ENCODE peak calls at places on chromosome 13, in four cellular contexts. E is body of pancreas, R is A549, B is transverse colon. S is an unnamed sample.

GRCh38 chr13:76646946-76647345 is 239.3 kb downstream of the KCTD12 start:
- DNase-seq in E (no peak), B (no peak), R (no peak), S (no peak)

GRCh38 chr13:93270769-93271753 is 44.5 kb downstream of the GPC6 start:
- DNase-seq in R (no peak), B (no peak), E (no peak), S (no peak)

GRCh38 chr13:35769812-35770211 is 293.3 kb upstream of the MAB21L1 start:
- DNase-seq in E (no peak), R (no peak), B (no peak), S (no peak)

GRCh38 chr13:30159446-30159839 is 147.9 kb downstream of the KATNAL1 start:
- DNase-seq in B (no peak), E (no peak), R (no peak), S (no peak)

GRCh38 chr13:44955421-44955820 is 33.9 kb downstream of the NUFIP1 start:
- DNase-seq in R (no peak), B (no peak), E (peak; percentile 78), S (no peak)

GRCh38 chr13:32164622-32165268 is 133.2 kb downstream of the FRY start:
- DNase-seq in B (no peak), E (peak; percentile 26), R (peak; percentile 50), S (no peak)

GRCh38 chr13:51758691-51759090 is 45.3 kb downstream of the DHRS12 start:
- DNase-seq in R (no peak), B (no peak), E (no peak), S (no peak)

GRCh38 chr13:99686157-99686572 is 184.9 kb downstream of the TM9SF2 start:
- DNase-seq in B (peak; percentile 66), E (peak; percentile 51), R (no peak), S (no peak)

GRCh38 chr13:19622189-19622588 is 11.3 kb upstream of the MPHOSPH8 start:
- DNase-seq in R (no peak), E (no peak), B (no peak), S (no peak)

GRCh38 chr13:58852076-58852475 is 1220.5 kb downstream of the PCDH17 start:
- DNase-seq in E (no peak), R (no peak), B (no peak), S (no peak)

GRCh38 chr13:81395368-81395767 is 1054.4 kb upstream of the SPRY2 start:
- DNase-seq in E (no peak), R (no peak), B (peak; percentile 66), S (peak; percentile 60)

GRCh38 chr13:39281539-39282150 is 243.4 kb downstream of the NHLRC3 start:
- DNase-seq in B (no peak), E (no peak), R (no peak), S (no peak)

GRCh38 chr13:60759499-60759898 is 362.5 kb downstream of the TDRD3 start:
- DNase-seq in E (peak; percentile 34), B (no peak), R (no peak), S (no peak)

GRCh38 chr13:48506092-48506701 is 26.7 kb downstream of the RCBTB2 start:
- DNase-seq in B (no peak), R (no peak), E (no peak), S (no peak)

GRCh38 chr13:33787051-33787591 is 30.8 kb upstream of the RFC3 start:
- DNase-seq in E (no peak), R (no peak), B (no peak), S (no peak)

GRCh38 chr13:99385161-99385560 is 78.0 kb upstream of the GPR183 start:
- DNase-seq in E (no peak), R (no peak), B (no peak), S (no peak)

GRCh38 chr13:61414686-61415664 is 674 bp downstream of the PCDH20 start:
- DNase-seq in R (no peak), B (peak; percentile 71), E (peak; percentile 22), S (peak; percentile 58)

GRCh38 chr13:29937836-29938235 is 87.4 kb upstream of the UBL3 start:
- DNase-seq in B (no peak), E (no peak), R (no peak), S (peak; percentile 32)

GRCh38 chr13:48161530-48162179 is 66.8 kb upstream of the MED4 start:
- DNase-seq in B (peak; percentile 26), E (no peak), R (no peak), S (peak; percentile 63)

GRCh38 chr13:71021810-71022422 is 845.1 kb downstream of the DACH1 start:
- DNase-seq in R (no peak), B (no peak), E (no peak), S (no peak)

GRCh38 chr13:100673831-100674362 is 698 bp downstream of the TMTC4 start:
- DNase-seq in R (peak; percentile 63), B (peak; percentile 39), E (peak; percentile 49), S (peak; percentile 66)

GRCh38 chr13:27354379-27354778 is 70.0 kb upstream of the GTF3A start:
- DNase-seq in B (no peak), R (no peak), E (no peak), S (no peak)

GRCh38 chr13:50732712-50733111 is 110.8 kb downstream of the DLEU7 start:
- DNase-seq in R (no peak), E (no peak), B (no peak), S (no peak)

GRCh38 chr13:86684402-86684801 is 885.2 kb upstream of the SLITRK6 start:
- DNase-seq in B (no peak), E (no peak), R (no peak), S (no peak)

GRCh38 chr13:42524487-42525034 is 49.4 kb upstream of the TNFSF11 start:
- DNase-seq in E (no peak), B (no peak), R (no peak), S (peak; percentile 77)

GRCh38 chr13:59823495-59823894 is 340.2 kb downstream of the DIAPH3 start:
- DNase-seq in E (no peak), B (no peak), R (no peak), S (no peak)

GRCh38 chr13:51957377-51958216 is 53.7 kb downstream of the ATP7B start:
- DNase-seq in B (peak; percentile 35), E (no peak), R (no peak), S (no peak)

GRCh38 chr13:39881887-39882286 is 226.4 kb downstream of the COG6 start:
- DNase-seq in R (no peak), E (no peak), B (no peak), S (no peak)

GRCh38 chr13:112716461-112716820 is 26.6 kb downstream of the ATP11A start:
- DNase-seq in B (no peak), R (no peak), E (no peak), S (no peak)

GRCh38 chr13:112715715-112716460 is 26.1 kb downstream of the ATP11A start:
- DNase-seq in E (no peak), R (no peak), B (no peak), S (no peak)

GRCh38 chr13:112718318-112718717 is 28.5 kb downstream of the ATP11A start:
- DNase-seq in E (no peak), R (no peak), B (peak; percentile 2), S (peak; percentile 37)

GRCh38 chr13:112714772-112715569 is 25.1 kb downstream of the ATP11A start:
- DNase-seq in R (no peak), E (no peak), B (no peak), S (peak; percentile 29)

DNA sequence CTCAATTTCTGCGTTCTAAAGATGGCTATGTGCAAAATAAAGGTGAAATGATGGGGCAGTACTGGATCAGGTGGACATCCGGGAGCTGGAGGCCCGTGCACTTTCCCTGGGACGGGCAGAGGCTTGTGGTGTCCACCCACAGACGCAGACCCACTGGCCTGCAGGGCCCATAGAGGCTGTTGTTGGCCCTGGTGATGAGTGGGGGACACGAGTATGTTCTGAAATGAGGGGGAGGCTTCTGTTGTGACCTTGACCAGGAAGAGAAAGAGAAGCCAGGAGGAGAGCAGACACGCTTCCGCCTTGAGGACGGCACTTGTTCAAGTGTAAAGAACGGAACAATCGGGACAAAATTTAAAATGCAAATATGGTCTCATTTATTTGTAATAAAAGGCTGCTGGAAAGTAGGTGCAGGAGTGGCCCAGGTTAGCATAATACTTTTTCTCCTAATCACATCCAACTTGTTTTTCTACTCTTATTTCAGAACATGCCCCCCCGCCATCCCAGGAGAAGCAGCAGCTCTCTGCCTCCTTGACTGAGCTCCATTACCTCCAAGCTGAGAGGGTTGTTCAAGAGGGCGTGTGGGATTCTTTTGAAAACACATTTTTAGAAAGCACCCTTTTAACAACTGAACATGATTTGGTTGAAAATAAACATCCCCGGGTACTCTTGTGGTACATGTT is 27.1 kb downstream of the ATP11A start:
- DNase-seq in R (no peak), E (no peak), B (no peak), S (no peak)
- H3K27ac ChIP-seq in R (no peak overlapping the region), E (no peak overlapping the region), B (no peak overlapping the region), S (no peak overlapping the region)

GRCh38 chr13:106561551-106562170 is 6.3 kb downstream of the ARGLU1 start:
- DNase-seq in R (no peak), B (no peak), E (no peak), S (no peak)
- TF ChIP-seq POLR2A in R (no peak), B (no peak), E (no peak), S (no peak)

GRCh38 chr13:110343241-110343865 is 36.3 kb downstream of the COL4A2 start:
- DNase-seq in E (no peak), R (no peak), B (no peak), S (no peak)
- H3K4me1 ChIP-seq in E (peaks cover 24% of the 10 kb centered on the region), R (peaks cover 47% of the 10 kb centered on the region), B (peaks cover 57% of the 10 kb centered on the region), S (peaks cover 5% of the 10 kb centered on the region)

GRCh38 chr13:114123448-114123847 is 9.0 kb downstream of the RASA3 start:
- DNase-seq in B (no peak), E (no peak), R (no peak), S (no peak)
- H3K27ac ChIP-seq in B (peak overlapping the region; percentile 21), E (no peak overlapping the region), R (no peak overlapping the region), S (no peak overlapping the region)

GRCh38 chr13:64791373-64791772 is 2438.8 kb downstream of the PCDH9 start:
- DNase-seq in R (no peak), E (no peak), B (no peak), S (no peak)
- TF ChIP-seq POLR2A in R (no peak), E (no peak), B (no peak), S (no peak)

DNA sequence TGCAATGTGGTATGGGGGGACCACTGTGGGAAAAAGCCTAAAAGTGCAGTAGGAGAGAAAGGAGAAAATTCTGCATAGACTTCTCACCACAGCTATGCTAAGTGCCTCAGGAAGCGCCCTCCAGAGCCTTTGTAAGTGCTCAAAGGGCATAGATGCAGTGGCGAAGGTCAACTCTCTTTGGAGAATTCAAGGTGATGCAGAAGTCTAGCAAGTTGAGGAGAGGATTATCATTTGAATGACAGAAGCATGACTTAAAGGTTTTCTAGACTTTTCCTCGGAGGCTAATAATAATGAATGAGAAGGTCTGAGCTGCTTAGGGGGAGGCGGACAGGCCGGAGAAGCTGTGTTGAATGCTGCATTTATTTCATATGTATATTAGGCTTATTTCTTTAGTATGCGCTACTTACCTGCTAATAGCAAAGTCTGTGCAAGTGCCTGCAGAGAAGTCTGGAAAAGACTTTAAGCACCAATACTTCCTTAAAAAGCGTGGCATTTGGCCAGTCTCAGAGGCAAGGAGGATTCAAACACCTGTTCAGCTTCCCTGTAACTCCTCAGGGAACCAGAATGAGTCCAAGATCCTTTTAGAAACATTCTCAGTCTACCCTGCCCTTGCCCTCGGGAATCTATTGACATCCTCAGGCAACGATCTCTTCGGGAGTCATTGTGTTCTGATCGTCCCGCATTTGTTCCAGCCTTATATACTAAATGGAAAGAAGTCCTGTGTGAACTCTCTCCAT is 56.2 kb downstream of the FLT1 start:
- DNase-seq in R (no peak), B (no peak), E (no peak), S (no peak)
- H3K4me1 ChIP-seq in R (no peaks in the 10 kb centered on the region), B (no peaks in the 10 kb centered on the region), E (no peaks in the 10 kb centered on the region), S (no peaks in the 10 kb centered on the region)